ENCODE peak calls at places on chromosomes 13 and 19, in eight cellular contexts. One of them, this sample, is unnamed.

GRCh38 chr13:80074143-80074752 is 266.7 kb downstream of the SPRY2 start:
- DNase-seq in OCI-LY7: no peak
- DNase-seq in fibroblast of lung: no peak
- DNase-seq in prostate gland: no peak
- DNase-seq in upper lobe of right lung: no peak
- DNase-seq in testis: peak; percentile 41
- DNase-seq in pancreas: no peak
- DNase-seq in H9: no peak
- DNase-seq in this sample: no peak

GRCh38 chr19:3985643-3986259 is 488 bp upstream of the EEF2 start:
- DNase-seq in OCI-LY7: no peak
- DNase-seq in fibroblast of lung: no peak
- DNase-seq in prostate gland: no peak
- DNase-seq in upper lobe of right lung: no peak
- DNase-seq in testis: no peak
- DNase-seq in pancreas: no peak
- DNase-seq in H9: no peak
- DNase-seq in this sample: no peak

GRCh38 chr13:23902975-23903905 is 5.9 kb upstream of the C1QTNF9B start:
- DNase-seq in OCI-LY7: no peak
- DNase-seq in fibroblast of lung: no peak
- DNase-seq in prostate gland: no peak
- DNase-seq in upper lobe of right lung: peak; percentile 65
- DNase-seq in testis: no peak
- DNase-seq in pancreas: no peak
- DNase-seq in H9: no peak
- DNase-seq in this sample: no peak

GRCh38 chr19:11261902-11262839 is at the start of gene DOCK6:
- DNase-seq in OCI-LY7: peak; percentile 68
- DNase-seq in fibroblast of lung: no peak
- DNase-seq in prostate gland: no peak
- DNase-seq in upper lobe of right lung: peak; percentile 76
- DNase-seq in testis: peak; percentile 29
- DNase-seq in pancreas: peak; percentile 33
- DNase-seq in H9: peak; percentile 45
- DNase-seq in this sample: peak; percentile 32

GRCh38 chr13:45925151-45925550 is 73.6 kb upstream of the SIAH3 start:
- DNase-seq in OCI-LY7: no peak
- DNase-seq in fibroblast of lung: peak; percentile 5
- DNase-seq in prostate gland: no peak
- DNase-seq in upper lobe of right lung: no peak
- DNase-seq in testis: no peak
- DNase-seq in pancreas: no peak
- DNase-seq in H9: no peak
- DNase-seq in this sample: no peak

GRCh38 chr19:46073268-46073922 is 32.6 kb upstream of the IGFL4 start:
- DNase-seq in OCI-LY7: no peak
- DNase-seq in fibroblast of lung: no peak
- DNase-seq in prostate gland: no peak
- DNase-seq in upper lobe of right lung: no peak
- DNase-seq in testis: no peak
- DNase-seq in pancreas: no peak
- DNase-seq in H9: no peak
- DNase-seq in this sample: no peak

GRCh38 chr19:30339624-30340525 is 32.3 kb upstream of the ZNF536 start:
- DNase-seq in OCI-LY7: no peak
- DNase-seq in fibroblast of lung: no peak
- DNase-seq in prostate gland: no peak
- DNase-seq in upper lobe of right lung: peak; percentile 56
- DNase-seq in testis: no peak
- DNase-seq in pancreas: no peak
- DNase-seq in H9: no peak
- DNase-seq in this sample: no peak

GRCh38 chr13:82751221-82751620 is 1131.1 kb downstream of the SLITRK1 start:
- DNase-seq in OCI-LY7: no peak
- DNase-seq in fibroblast of lung: peak; percentile 66
- DNase-seq in prostate gland: no peak
- DNase-seq in upper lobe of right lung: no peak
- DNase-seq in testis: no peak
- DNase-seq in pancreas: no peak
- DNase-seq in H9: no peak
- DNase-seq in this sample: no peak

GRCh38 chr19:51824603-51825002 is 29.6 kb downstream of the FPR3 start:
- DNase-seq in OCI-LY7: peak; percentile 13
- DNase-seq in fibroblast of lung: no peak
- DNase-seq in prostate gland: no peak
- DNase-seq in upper lobe of right lung: no peak
- DNase-seq in testis: no peak
- DNase-seq in pancreas: no peak
- DNase-seq in H9: no peak
- DNase-seq in this sample: no peak

GRCh38 chr19:51821921-51822716 is 27.2 kb downstream of the FPR3 start:
- DNase-seq in OCI-LY7: no peak
- DNase-seq in fibroblast of lung: no peak
- DNase-seq in prostate gland: no peak
- DNase-seq in upper lobe of right lung: no peak
- DNase-seq in testis: no peak
- DNase-seq in pancreas: no peak
- DNase-seq in H9: no peak
- DNase-seq in this sample: no peak

GRCh38 chr19:51815038-51815437 is 20.1 kb downstream of the FPR3 start:
- DNase-seq in OCI-LY7: no peak
- DNase-seq in fibroblast of lung: no peak
- DNase-seq in prostate gland: no peak
- DNase-seq in upper lobe of right lung: no peak
- DNase-seq in testis: no peak
- DNase-seq in pancreas: no peak
- DNase-seq in H9: no peak
- DNase-seq in this sample: no peak

GRCh38 chr19:51821511-51821910 is 26.6 kb downstream of the FPR3 start:
- DNase-seq in OCI-LY7: no peak
- DNase-seq in fibroblast of lung: no peak
- DNase-seq in prostate gland: no peak
- DNase-seq in upper lobe of right lung: no peak
- DNase-seq in testis: no peak
- DNase-seq in pancreas: no peak
- DNase-seq in H9: no peak
- DNase-seq in this sample: no peak

DNA sequence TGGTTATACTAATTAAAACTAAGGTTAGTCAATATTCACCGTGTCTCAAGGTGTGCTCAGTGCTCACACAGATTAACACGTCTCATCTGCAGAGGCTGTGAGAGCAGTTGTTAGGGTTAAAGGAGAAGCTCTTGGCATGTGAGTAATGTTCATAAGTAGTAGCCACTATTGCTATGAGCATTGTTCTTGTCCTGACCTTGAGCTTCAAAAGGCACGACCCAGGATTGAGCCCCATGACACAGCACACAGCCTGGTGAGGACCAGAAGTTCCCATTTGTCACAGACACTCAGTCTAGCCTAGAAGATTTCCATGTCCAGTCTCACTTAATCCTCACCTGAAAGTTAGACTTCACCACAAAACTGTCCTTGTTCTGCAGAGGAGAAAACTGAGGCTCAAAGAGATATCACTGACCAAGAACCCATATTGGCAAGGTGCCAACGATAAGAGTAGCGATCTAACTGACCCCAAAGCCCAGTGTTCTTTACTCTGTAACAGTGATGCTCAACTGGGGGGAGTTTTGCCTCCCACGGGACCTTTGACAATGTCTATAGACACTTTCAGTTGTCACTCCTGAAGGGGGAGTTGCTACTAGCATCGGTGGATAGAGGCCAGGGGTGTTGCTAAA is 26.0 kb downstream of the FPR3 start:
- DNase-seq in OCI-LY7: no peak
- DNase-seq in fibroblast of lung: no peak
- DNase-seq in prostate gland: no peak
- DNase-seq in upper lobe of right lung: no peak
- DNase-seq in testis: no peak
- DNase-seq in pancreas: no peak
- DNase-seq in H9: no peak
- DNase-seq in this sample: no peak
- H3K9me3 ChIP-seq in OCI-LY7: no peaks in the 10 kb centered on the region
- H3K9me3 ChIP-seq in fibroblast of lung: no peaks in the 10 kb centered on the region
- H3K9me3 ChIP-seq in prostate gland: no peaks in the 10 kb centered on the region
- H3K9me3 ChIP-seq in upper lobe of right lung: no peaks in the 10 kb centered on the region
- H3K9me3 ChIP-seq in testis: no peaks in the 10 kb centered on the region
- H3K9me3 ChIP-seq in pancreas: no peaks in the 10 kb centered on the region
- H3K9me3 ChIP-seq in H9: peaks cover 12% of the 10 kb centered on the region
- H3K9me3 ChIP-seq in this sample: peaks cover 3% of the 10 kb centered on the region

DNA sequence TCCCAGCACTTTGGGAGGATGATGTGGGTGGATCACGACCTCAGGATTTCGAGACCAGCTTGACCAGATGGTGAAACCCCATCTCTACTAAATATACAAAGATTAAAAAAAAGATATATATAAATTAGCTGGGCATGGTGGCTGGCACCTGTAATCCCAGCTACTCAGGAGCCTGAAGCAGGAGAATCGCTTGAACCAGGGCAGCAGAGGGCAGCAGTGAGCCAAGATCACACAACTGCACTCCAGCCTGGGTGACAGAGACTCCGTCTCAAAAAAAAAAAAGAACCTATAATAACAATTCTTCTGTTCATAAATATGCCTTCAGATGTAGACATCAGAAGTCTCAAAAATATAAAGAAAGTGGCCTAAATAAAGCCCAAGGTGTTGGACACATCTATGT is 7.6 kb downstream of the ZNF737 start:
- DNase-seq in OCI-LY7: no peak
- DNase-seq in fibroblast of lung: no peak
- DNase-seq in prostate gland: no peak
- DNase-seq in upper lobe of right lung: no peak
- DNase-seq in testis: peak; percentile 60
- DNase-seq in pancreas: no peak
- DNase-seq in H9: peak; percentile 30
- DNase-seq in this sample: peak; percentile 50
- TF ChIP-seq CTCF in OCI-LY7: peak; percentile 66
- TF ChIP-seq CTCF in fibroblast of lung: no peak
- TF ChIP-seq CTCF in prostate gland: no peak
- TF ChIP-seq CTCF in upper lobe of right lung: peak; percentile 32
- TF ChIP-seq CTCF in testis: no peak
- TF ChIP-seq CTCF in pancreas: peak; percentile 23
- TF ChIP-seq CTCF in H9: peak; percentile 67
- TF ChIP-seq CTCF in this sample: peak; percentile 49

DNA sequence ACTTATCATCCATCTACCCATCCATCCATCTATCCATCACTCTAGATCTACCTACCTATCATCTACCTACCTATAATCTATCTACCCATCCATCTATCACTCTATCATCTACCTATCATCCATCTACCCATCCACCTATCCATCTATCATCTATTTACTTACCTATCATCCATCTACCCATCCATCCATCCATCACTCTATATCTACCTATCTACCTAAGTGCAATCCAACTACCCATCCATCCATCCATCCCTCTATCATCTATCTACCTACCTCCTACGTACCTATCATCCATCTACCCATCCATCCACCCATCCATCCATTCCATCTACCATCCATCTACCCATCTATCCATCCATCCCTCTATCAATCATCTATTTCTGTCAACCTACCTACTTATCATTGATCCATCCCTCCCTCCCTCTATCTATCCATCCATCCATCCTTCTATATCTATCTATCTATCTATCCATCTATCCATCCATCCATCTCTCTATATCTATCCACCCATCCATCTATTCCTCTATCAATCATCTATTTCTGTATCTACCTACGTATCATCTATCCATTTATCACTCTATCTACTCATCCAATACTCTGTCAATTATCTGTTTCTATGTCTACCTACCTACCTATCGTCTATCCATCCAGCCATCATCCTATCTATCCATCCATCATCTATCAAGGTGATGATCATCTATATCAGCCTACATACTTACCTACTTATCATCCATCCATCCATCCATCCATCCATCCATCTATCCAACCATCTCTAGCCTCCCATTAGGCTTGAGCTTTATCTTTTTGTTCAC is 49.1 kb downstream of the CEBPG start:
- DNase-seq in OCI-LY7: no peak
- DNase-seq in fibroblast of lung: no peak
- DNase-seq in prostate gland: no peak
- DNase-seq in upper lobe of right lung: no peak
- DNase-seq in testis: no peak
- DNase-seq in pancreas: no peak
- DNase-seq in H9: no peak
- DNase-seq in this sample: no peak
- H3K27ac ChIP-seq in OCI-LY7: no peak overlapping the region
- H3K27ac ChIP-seq in fibroblast of lung: no peak overlapping the region
- H3K27ac ChIP-seq in prostate gland: no peak overlapping the region
- H3K27ac ChIP-seq in upper lobe of right lung: no peak overlapping the region
- H3K27ac ChIP-seq in testis: no peak overlapping the region
- H3K27ac ChIP-seq in pancreas: no peak overlapping the region
- H3K27ac ChIP-seq in H9: no peak overlapping the region
- H3K27ac ChIP-seq in this sample: no peak overlapping the region

GRCh38 chr19:15727724-15728123 is at the start of gene OR10H2:
- DNase-seq in OCI-LY7: no peak
- DNase-seq in fibroblast of lung: no peak
- DNase-seq in prostate gland: no peak
- DNase-seq in upper lobe of right lung: no peak
- DNase-seq in testis: no peak
- DNase-seq in pancreas: no peak
- DNase-seq in H9: no peak
- DNase-seq in this sample: no peak

GRCh38 chr19:15733895-15734294 is 3.9 kb upstream of the OR10H3 start:
- DNase-seq in OCI-LY7: no peak
- DNase-seq in fibroblast of lung: no peak
- DNase-seq in prostate gland: no peak
- DNase-seq in upper lobe of right lung: no peak
- DNase-seq in testis: no peak
- DNase-seq in pancreas: no peak
- DNase-seq in H9: no peak
- DNase-seq in this sample: no peak

GRCh38 chr19:15732388-15732787 is 4.6 kb downstream of the OR10H2 start:
- DNase-seq in OCI-LY7: no peak
- DNase-seq in fibroblast of lung: no peak
- DNase-seq in prostate gland: no peak
- DNase-seq in upper lobe of right lung: no peak
- DNase-seq in testis: no peak
- DNase-seq in pancreas: no peak
- DNase-seq in H9: no peak
- DNase-seq in this sample: no peak

GRCh38 chr19:15730538-15730937 is 2.7 kb downstream of the OR10H2 start:
- DNase-seq in OCI-LY7: no peak
- DNase-seq in fibroblast of lung: no peak
- DNase-seq in prostate gland: no peak
- DNase-seq in upper lobe of right lung: no peak
- DNase-seq in testis: no peak
- DNase-seq in pancreas: no peak
- DNase-seq in H9: no peak
- DNase-seq in this sample: no peak
- H3K9me3 ChIP-seq in OCI-LY7: no peaks in the 10 kb centered on the region
- H3K9me3 ChIP-seq in fibroblast of lung: no peaks in the 10 kb centered on the region
- H3K9me3 ChIP-seq in prostate gland: no peaks in the 10 kb centered on the region
- H3K9me3 ChIP-seq in upper lobe of right lung: no peaks in the 10 kb centered on the region
- H3K9me3 ChIP-seq in testis: no peaks in the 10 kb centered on the region
- H3K9me3 ChIP-seq in pancreas: no peaks in the 10 kb centered on the region
- H3K9me3 ChIP-seq in H9: peaks cover 99% of the 10 kb centered on the region
- H3K9me3 ChIP-seq in this sample: peaks cover 3% of the 10 kb centered on the region

This sample was measured in WERI-Rb-1.